ENCODE peak calls at places on chromosome 17, in four cellular contexts. E is K562, B is GM12878, C is HepG2. Y is an unnamed sample.

GRCh38 chr17:35740997-35741931 is 9.8 kb downstream of the RASL10B start:
- DNase-seq in C (no peak), E (no peak), B (no peak), Y (peak; percentile 74)

GRCh38 chr17:32794533-32795246 is 82.2 kb downstream of the MYO1D start:
- DNase-seq in E (peak; percentile 80), C (peak; percentile 87), B (no peak), Y (no peak)

GRCh38 chr17:55202906-55203305 is 61.9 kb upstream of the HLF start:
- DNase-seq in E (no peak), C (no peak), B (no peak), Y (no peak)

GRCh38 chr17:49715717-49716279 is 8.0 kb upstream of the SLC35B1 start:
- DNase-seq in B (no peak), E (no peak), C (no peak), Y (no peak)

GRCh38 chr17:37476431-37477130 is 13.1 kb upstream of the DUSP14 start:
- DNase-seq in B (no peak), E (no peak), C (peak; percentile 23), Y (no peak)

GRCh38 chr17:57552114-57552601 is 192.9 kb downstream of the CCDC182 start:
- DNase-seq in C (no peak), B (no peak), E (peak; percentile 66), Y (peak; percentile 84)

GRCh38 chr17:259341-259976 is 78.0 kb upstream of the DOC2B start:
- DNase-seq in C (no peak), E (no peak), B (no peak), Y (no peak)

GRCh38 chr17:39174907-39175694 is 9.1 kb upstream of the ARL5C start:
- DNase-seq in B (no peak), E (peak; percentile 89), C (peak; percentile 65), Y (peak; percentile 93)

GRCh38 chr17:17104036-17104435 is 61.8 kb downstream of the MPRIP start:
- DNase-seq in E (no peak), C (no peak), B (no peak), Y (no peak)

GRCh38 chr17:16418684-16419066 is 3.3 kb downstream of the TRPV2 start:
- DNase-seq in E (no peak), C (no peak), B (no peak), Y (no peak)

GRCh38 chr17:850828-851759 is 68.9 kb downstream of the MRM3 start:
- DNase-seq in C (no peak), E (no peak), B (no peak), Y (peak; percentile 46)

GRCh38 chr17:19238167-19238505 is 970 bp downstream of the EPN2 start:
- DNase-seq in C (no peak), B (no peak), E (peak; percentile 16), Y (peak; percentile 64)

GRCh38 chr17:19242926-19243325 is 5.8 kb downstream of the EPN2 start:
- DNase-seq in E (no peak), C (no peak), B (no peak), Y (no peak)

GRCh38 chr17:19242323-19242722 is 5.2 kb downstream of the EPN2 start:
- DNase-seq in E (no peak), B (no peak), C (no peak), Y (no peak)

GRCh38 chr17:19239544-19239943 is 2.4 kb downstream of the EPN2 start:
- DNase-seq in E (no peak), C (no peak), B (no peak), Y (no peak)

DNA sequence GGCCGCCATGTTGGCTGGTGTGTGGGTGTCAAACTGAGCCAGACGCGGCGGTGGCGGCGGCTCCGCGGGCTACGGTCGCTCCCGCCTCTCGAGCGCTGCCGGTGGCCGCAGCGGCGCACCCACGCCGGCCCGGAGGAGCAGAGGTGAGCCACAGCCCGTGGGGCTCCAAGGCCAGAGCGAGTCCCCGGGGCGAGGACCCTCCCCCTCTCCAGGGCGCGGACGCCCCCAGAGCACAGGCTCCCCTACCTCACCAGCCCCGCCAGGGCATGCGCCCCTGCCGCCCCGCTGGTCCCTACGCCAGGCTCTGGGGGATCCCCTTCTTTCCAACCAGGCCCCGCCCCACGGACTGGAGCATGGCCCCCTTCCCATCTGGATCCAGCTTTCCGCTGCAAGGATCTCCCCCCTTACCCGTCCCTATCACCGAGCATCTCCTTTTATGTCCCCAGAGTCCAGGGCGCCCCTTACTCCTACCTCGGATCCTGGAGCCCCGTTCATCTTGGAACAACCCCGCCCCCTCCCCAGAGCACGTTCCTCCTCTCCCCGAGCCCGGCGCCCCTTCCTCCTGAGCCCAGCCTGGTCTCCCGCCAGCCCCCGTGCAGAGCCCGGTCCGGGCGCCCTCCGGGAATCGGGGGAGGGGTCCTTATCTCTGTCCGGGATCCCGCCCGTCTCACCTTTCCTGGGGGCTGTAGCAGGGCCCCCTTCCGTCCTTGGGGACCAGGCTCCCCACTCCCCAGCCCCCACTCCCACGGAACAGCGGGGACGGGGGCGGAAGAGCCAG is 412 bp downstream of the EPN2 start:
- DNase-seq in B (no peak), C (no peak), E (peak; percentile 25), Y (peak; percentile 78)
- TF ChIP-seq SMC3 in B (no peak), C (no peak), E (no peak), Y (no peak)

DNA sequence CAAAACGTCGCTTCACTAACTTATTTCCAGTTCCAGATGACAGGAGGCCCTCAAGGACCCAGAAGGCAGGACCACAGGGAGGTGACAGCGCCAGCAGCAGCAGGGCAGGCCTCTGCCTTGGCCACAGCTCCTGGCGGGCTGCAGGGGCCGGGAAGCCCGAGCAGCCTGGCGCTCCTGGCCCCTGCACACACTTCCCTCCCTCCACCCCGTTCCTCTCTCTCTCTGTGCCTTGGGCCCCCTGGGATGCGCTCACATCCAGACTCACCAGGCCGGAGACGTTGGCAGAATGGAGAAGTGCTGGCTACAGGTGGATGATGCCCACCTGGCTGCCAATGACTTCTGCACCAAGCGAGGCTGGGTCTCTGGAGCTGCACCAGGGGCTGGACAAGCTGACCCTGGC is 12.7 kb downstream of the ZNF594 start:
- DNase-seq in E (no peak), C (no peak), B (no peak), Y (no peak)
- H3K9me3 ChIP-seq in E (peaks cover 25% of the 10 kb centered on the region), C (peaks cover 28% of the 10 kb centered on the region), B (peaks cover 44% of the 10 kb centered on the region), Y (peaks cover 72% of the 10 kb centered on the region)

DNA sequence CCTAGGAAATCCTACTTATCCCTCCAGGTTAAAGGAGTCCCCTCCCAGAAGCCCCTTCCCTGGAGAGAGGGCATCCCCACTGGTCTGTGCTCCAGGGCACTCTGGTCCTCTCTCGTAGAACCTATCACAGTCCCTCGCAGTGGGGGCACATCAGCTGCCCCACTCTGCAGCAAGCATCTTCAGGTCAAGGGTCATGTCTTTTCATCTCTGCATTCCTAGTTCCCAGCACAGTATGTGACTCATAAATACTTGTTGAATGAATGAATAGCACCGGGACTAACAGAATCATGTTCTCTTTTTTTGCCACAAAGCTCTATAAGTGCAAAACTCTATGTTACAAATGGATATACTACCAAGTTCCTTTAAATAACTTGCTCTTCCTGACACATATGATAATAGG is 36.0 kb downstream of the RNF157 start:
- DNase-seq in E (no peak), C (peak; percentile 43), B (no peak), Y (no peak)
- TF ChIP-seq ZBTB33 in E (no peak), C (no peak), B (no peak), Y (no peak)

DNA sequence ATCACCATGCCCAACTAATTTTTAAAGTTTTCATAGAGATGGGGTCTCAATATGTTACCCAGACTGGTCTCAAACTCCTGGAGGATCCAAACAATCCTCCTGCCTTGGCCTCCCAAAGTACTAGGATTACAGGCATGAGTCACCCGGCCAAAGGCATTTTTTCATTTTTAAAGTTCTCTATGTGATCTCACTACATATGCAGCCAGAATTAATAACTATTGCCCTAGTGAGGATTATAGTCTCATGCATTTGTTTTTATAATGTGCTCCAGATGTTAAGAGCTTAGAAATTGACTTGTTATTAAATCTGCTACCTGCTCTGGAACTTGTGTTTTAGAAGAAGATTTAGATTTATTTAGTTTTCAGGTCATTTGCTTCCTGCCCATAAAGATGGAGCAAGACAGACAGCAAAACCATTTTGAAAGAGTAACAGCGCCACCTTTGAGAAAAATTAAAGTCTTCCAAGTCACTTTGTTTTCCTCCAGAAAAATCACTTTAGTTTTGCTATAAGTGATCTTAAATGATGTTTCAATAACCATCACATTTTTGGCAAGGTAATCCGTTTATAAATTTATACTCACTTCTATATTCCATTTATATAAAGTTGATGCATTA is 79.5 kb downstream of the CA4 start:
- DNase-seq in C (no peak), B (no peak), E (no peak), Y (no peak)
- TF ChIP-seq SMC3 in C (no peak), B (no peak), E (no peak), Y (peak; percentile 24)